ENCODE peak calls at places on chromosomes 11 and 22, in seven cellular contexts. X is activated naive CD4-positive, alpha-beta T cell; E is stimulated activated CD8-positive, alpha-beta memory T cell treated with anti-CD3 and anti-CD28 coated beads, Interleukin-7, amount 100 ng/mL, for 24 hours; Y is naive B cell; P is dermis microvascular lymphatic vessel endothelial cell; O is CD4-positive, CD25-positive, alpha-beta regulatory T cell; G is DMS 273 treated with DMSO at 0.1 percent for 48 hours. V is an unnamed sample.

GRCh38 chr11:36485296-36485870 is 24.7 kb downstream of the TRAF6 start:
- DNase-seq in E (no peak), O (no peak), P (no peak), G (no peak), Y (no peak), X (no peak), V (no peak)

GRCh38 chr11:46275964-46276641 is 1.4 kb upstream of the CREB3L1 start:
- DNase-seq in Y (no peak), X (no peak), O (no peak), P (no peak), E (no peak), G (no peak), V (no peak)

GRCh38 chr22:39733191-39733590 is 160.4 kb downstream of the ENTHD1 start:
- DNase-seq in X (no peak), P (no peak), O (no peak), Y (no peak), G (no peak), E (no peak), V (no peak)

GRCh38 chr11:12893787-12894672 is 115.1 kb upstream of the RASSF10 start:
- DNase-seq in P (peak), G (peak), Y (no peak), X (peak), O (peak), E (peak), V (peak)

GRCh38 chr22:19178065-19178658 is 374 bp downstream of the SLC25A1 start:
- DNase-seq in P (peak), X (no peak), E (no peak), G (no peak), Y (peak), O (peak), V (peak)

GRCh38 chr11:45334410-45334809 is 48.3 kb upstream of the SYT13 start:
- DNase-seq in P (no peak), G (no peak), E (no peak), Y (no peak), O (no peak), X (no peak), V (no peak)

GRCh38 chr11:105078283-105078682 is 33.1 kb upstream of the CARD16 start:
- DNase-seq in P (no peak), O (no peak), Y (no peak), X (no peak), E (no peak), G (no peak), V (no peak)

GRCh38 chr11:2521681-2522630 is 77.1 kb downstream of the KCNQ1 start:
- DNase-seq in G (no peak), O (no peak), X (no peak), Y (no peak), E (no peak), P (no peak), V (no peak)

GRCh38 chr11:124301482-124301881 is 12.3 kb downstream of the OR8D1 start:
- DNase-seq in O (no peak), P (peak), G (no peak), Y (no peak), X (no peak), E (no peak), V (no peak)

GRCh38 chr11:70377645-70378044 is 20.7 kb upstream of the CTTN start:
- DNase-seq in G (no peak), P (no peak), O (no peak), E (no peak), X (no peak), Y (no peak), V (no peak)

GRCh38 chr11:7485854-7486425 is 634 bp downstream of the OLFML1 start:
- DNase-seq in O (no peak), P (no peak), Y (no peak), E (no peak), X (no peak), G (no peak), V (no peak)

GRCh38 chr11:89177691-89178231 is at the start of gene TYR:
- DNase-seq in X (no peak), Y (no peak), P (no peak), E (no peak), O (no peak), G (no peak), V (no peak)

GRCh38 chr22:45673482-45674175 is 2.0 kb downstream of the ATXN10 start:
- DNase-seq in E (no peak), Y (no peak), P (no peak), O (no peak), X (no peak), G (no peak), V (peak)

GRCh38 chr22:38732251-38732815 is 23.5 kb downstream of the SUN2 start:
- DNase-seq in G (no peak), P (no peak), O (no peak), Y (no peak), E (no peak), X (no peak), V (no peak)

GRCh38 chr11:66002648-66003225 is 434 bp downstream of the BANF1 start:
- DNase-seq in Y (no peak), E (no peak), X (peak), G (peak), P (no peak), O (no peak), V (no peak)

GRCh38 chr11:69801513-69802335 is 17.5 kb downstream of the FGF3 start:
- DNase-seq in P (peak), Y (peak), X (peak), E (peak), O (peak), G (no peak), V (no peak)

GRCh38 chr22:28032896-28033295 is 113.8 kb upstream of the PITPNB start:
- DNase-seq in P (no peak), Y (no peak), O (no peak), G (no peak), E (no peak), X (no peak), V (no peak)

V was measured in globus pallidus.